ENCODE peak calls at places on chromosomes 13 and 19, in six cellular contexts. X, U, H, R, A and E are unnamed samples.

GRCh38 chr19:54017266-54017665 is 25.8 kb downstream of the CACNG6 start:
- DNase-seq in X (no peak), U (no peak), H (peak), R (no peak), A (no peak), E (no peak)

GRCh38 chr13:35723820-35724219 is 247.3 kb upstream of the MAB21L1 start:
- DNase-seq in X (no peak), U (no peak), H (peak), R (no peak), A (no peak), E (no peak)

GRCh38 chr19:33554391-33554790 is 32.8 kb upstream of the PEPD start:
- DNase-seq in X (no peak), U (no peak), H (no peak), R (no peak), A (no peak), E (no peak)

GRCh38 chr19:14433454-14434156 is 499 bp downstream of the PKN1 start:
- DNase-seq in X (no peak), U (no peak), H (no peak), R (no peak), A (peak), E (no peak)

GRCh38 chr13:93151277-93151676 is 75.3 kb upstream of the GPC6 start:
- DNase-seq in X (no peak), U (peak), H (peak), R (peak), A (no peak), E (no peak)

GRCh38 chr19:17107546-17108452 is 32.2 kb downstream of the MYO9B start:
- DNase-seq in X (no peak), U (peak), H (peak), R (peak), A (peak), E (peak)

GRCh38 chr13:43874512-43875092 is 4.9 kb downstream of the CCDC122 start:
- DNase-seq in X (peak), U (peak), H (peak), R (no peak), A (peak), E (no peak)

GRCh38 chr13:46668302-46668720 is 115.3 kb downstream of the LRCH1 start:
- DNase-seq in X (peak), U (peak), H (peak), R (peak), A (no peak), E (peak)

GRCh38 chr19:1852294-1852646 is 4.0 kb upstream of the REXO1 start:
- DNase-seq in X (no peak), U (no peak), H (no peak), R (no peak), A (peak), E (no peak)

GRCh38 chr19:47284324-47284899 is 9.7 kb downstream of the INAFM1 start:
- DNase-seq in X (peak), U (peak), H (peak), R (peak), A (peak), E (peak)

GRCh38 chr13:97976551-97977375 is 23.3 kb downstream of the IPO5 start:
- DNase-seq in X (peak), U (no peak), H (no peak), R (no peak), A (peak), E (no peak)

GRCh38 chr13:112457485-112457884 is 81.3 kb downstream of the SPACA7 start:
- DNase-seq in X (no peak), U (no peak), H (no peak), R (no peak), A (no peak), E (peak)

GRCh38 chr13:98111168-98112098 is 31.5 kb upstream of the FARP1 start:
- DNase-seq in X (no peak), U (no peak), H (no peak), R (no peak), A (no peak), E (no peak)

GRCh38 chr19:27777726-27778125 is 1435.2 kb downstream of the UQCRFS1 start:
- DNase-seq in X (no peak), U (no peak), H (peak), R (no peak), A (no peak), E (no peak)

GRCh38 chr13:105921711-105922110 is 613.8 kb downstream of the EFNB2 start:
- DNase-seq in X (no peak), U (no peak), H (no peak), R (no peak), A (no peak), E (no peak)

GRCh38 chr19:660793-661426 is 2.1 kb downstream of the RNF126 start:
- DNase-seq in X (no peak), U (no peak), H (no peak), R (no peak), A (no peak), E (no peak)

GRCh38 chr13:104301216-104301975 is 1235.2 kb upstream of the SLC10A2 start:
- DNase-seq in X (no peak), U (no peak), H (no peak), R (no peak), A (peak), E (no peak)

GRCh38 chr19:36111200-36111539 is 227 bp downstream of the OVOL3 start:
- DNase-seq in X (no peak), U (no peak), H (no peak), R (no peak), A (no peak), E (no peak)

GRCh38 chr19:7137120-7137519 is 67.6 kb downstream of the ZNF557 start:
- DNase-seq in X (no peak), U (no peak), H (no peak), R (no peak), A (no peak), E (no peak)

GRCh38 chr13:27481766-27482165 is 31.4 kb upstream of the MTIF3 start:
- DNase-seq in X (peak), U (no peak), H (peak), R (no peak), A (peak), E (peak)

GRCh38 chr19:4597278-4597974 is 37.9 kb upstream of the SEMA6B start:
- DNase-seq in X (no peak), U (no peak), H (no peak), R (no peak), A (peak), E (no peak)

GRCh38 chr13:46609726-46610125 is 56.8 kb downstream of the LRCH1 start:
- DNase-seq in X (no peak), U (no peak), H (no peak), R (no peak), A (peak), E (no peak)

GRCh38 chr19:39405930-39406655 is 554 bp upstream of the ZFP36 start:
- DNase-seq in X (peak), U (no peak), H (peak), R (no peak), A (no peak), E (no peak)

GRCh38 chr13:94550030-94550738 is 45.8 kb downstream of the TGDS start:
- DNase-seq in X (no peak), U (peak), H (peak), R (peak), A (no peak), E (no peak)

GRCh38 chr13:78689011-78689410 is 30.1 kb upstream of the OBI1 start:
- DNase-seq in X (peak), U (no peak), H (peak), R (no peak), A (peak), E (no peak)

GRCh38 chr19:958967-959685 is 25.0 kb upstream of the WDR18 start:
- DNase-seq in X (no peak), U (no peak), H (peak), R (no peak), A (no peak), E (no peak)

GRCh38 chr13:55345197-55345596 is 1795.5 kb upstream of the PRR20A start:
- DNase-seq in X (no peak), U (no peak), H (no peak), R (no peak), A (peak), E (no peak)

GRCh38 chr19:40341601-40342482 is 6.4 kb downstream of the C19orf47 start:
- DNase-seq in X (peak), U (no peak), H (no peak), R (no peak), A (no peak), E (no peak)

GRCh38 chr19:43779147-43779819 is 1.5 kb downstream of the KCNN4 start:
- DNase-seq in X (no peak), U (no peak), H (no peak), R (no peak), A (no peak), E (no peak)

GRCh38 chr19:50796634-50797428 is 6.6 kb downstream of the ACP4 start:
- DNase-seq in X (no peak), U (no peak), H (no peak), R (no peak), A (no peak), E (no peak)

GRCh38 chr19:50607874-50608785 is 31.6 kb downstream of the SYT3 start:
- DNase-seq in X (peak), U (peak), H (peak), R (no peak), A (no peak), E (peak)

GRCh38 chr13:83281666-83282065 is 600.6 kb downstream of the SLITRK1 start:
- DNase-seq in X (no peak), U (peak), H (no peak), R (no peak), A (no peak), E (no peak)

GRCh38 chr13:28819748-28820098 is 416 bp upstream of the MTUS2 start:
- DNase-seq in X (peak), U (no peak), H (peak), R (peak), A (no peak), E (peak)

GRCh38 chr13:60227168-60227567 is 63.4 kb upstream of the DIAPH3 start:
- DNase-seq in X (no peak), U (no peak), H (no peak), R (no peak), A (no peak), E (no peak)

GRCh38 chr19:34666958-34667265 is 10.0 kb downstream of the SCGB2B2 start:
- DNase-seq in X (no peak), U (no peak), H (no peak), R (no peak), A (no peak), E (no peak)

GRCh38 chr19:1961545-1961878 is 20.5 kb downstream of the CSNK1G2 start:
- DNase-seq in X (no peak), U (no peak), H (no peak), R (no peak), A (no peak), E (no peak)

GRCh38 chr19:5138606-5139594 is 170.0 kb downstream of the KDM4B start:
- DNase-seq in X (no peak), U (no peak), H (peak), R (peak), A (no peak), E (peak)

GRCh38 chr13:40434516-40435397 is 231.7 kb downstream of the FOXO1 start:
- DNase-seq in X (no peak), U (no peak), H (no peak), R (no peak), A (no peak), E (no peak)

GRCh38 chr19:31449379-31449778 is 100.1 kb upstream of the TSHZ3 start:
- DNase-seq in X (no peak), U (no peak), H (no peak), R (no peak), A (no peak), E (no peak)